ENCODE peak calls at places on chromosomes 1 and 21, in eight cellular contexts. X is GOT3; S is foreskin keratinocyte; A is activated gamma-delta T cell; N is nephron progenitor cell; G is stimulated activated CD4-positive, alpha-beta T cell treated with anti-CD3 and anti-CD28 coated beads, Interleukin-1b, Interleukin-23, amount 100 ng/mL, for 1 hour; F is midbrain; O is naive B cell. J is an unnamed sample.

GRCh38 chr1:183472488-183473285 is at the start of gene SMG7:
- DNase-seq in G (peak), A (peak), X (no peak), S (no peak), O (peak), F (peak), N (peak), J (peak)

GRCh38 chr1:16468558-16468957 is 28.0 kb downstream of the NECAP2 start:
- DNase-seq in G (no peak), N (no peak), O (no peak), X (no peak), F (no peak), S (no peak), A (no peak), J (no peak)

GRCh38 chr1:205668951-205669340 is 11.4 kb downstream of the SLC45A3 start:
- DNase-seq in A (no peak), F (no peak), G (no peak), O (peak), X (no peak), S (no peak), N (no peak), J (no peak)

GRCh38 chr1:40404670-40405462 is 31.3 kb downstream of the SMAP2 start:
- DNase-seq in N (peak), A (no peak), X (no peak), G (no peak), F (peak), S (peak), O (peak), J (peak)

GRCh38 chr21:27519357-27519756 is 552.5 kb upstream of the ADAMTS5 start:
- DNase-seq in X (no peak), F (no peak), A (no peak), G (no peak), O (no peak), S (peak), N (no peak), J (no peak)

GRCh38 chr1:243501002-243501401 is 245.2 kb downstream of the SDCCAG8 start:
- DNase-seq in F (peak), G (no peak), N (no peak), S (peak), X (no peak), A (no peak), O (no peak), J (no peak)

GRCh38 chr1:23611601-23612327 is 52.5 kb upstream of the ID3 start:
- DNase-seq in G (no peak), F (no peak), S (no peak), A (no peak), N (no peak), X (no peak), O (peak), J (no peak)

GRCh38 chr1:232473319-232473718 is 156.6 kb downstream of the SIPA1L2 start:
- DNase-seq in X (no peak), F (no peak), N (no peak), A (no peak), G (no peak), O (no peak), S (no peak), J (no peak)

GRCh38 chr1:64901663-64902062 is 64.7 kb downstream of the JAK1 start:
- DNase-seq in X (no peak), N (no peak), F (no peak), O (no peak), G (no peak), S (peak), A (no peak), J (no peak)

GRCh38 chr1:91700771-91701493 is 185.0 kb downstream of the TGFBR3 start:
- DNase-seq in S (no peak), G (no peak), X (no peak), O (no peak), N (no peak), F (no peak), A (no peak), J (no peak)

GRCh38 chr1:89800022-89800655 is 20.7 kb upstream of the LRRC8D start:
- DNase-seq in F (no peak), X (no peak), O (no peak), S (no peak), G (no peak), N (no peak), A (no peak), J (no peak)

GRCh38 chr1:21338568-21339401 is 48.5 kb upstream of the ECE1 start:
- DNase-seq in A (no peak), X (no peak), G (no peak), F (no peak), N (peak), O (no peak), S (no peak), J (no peak)

GRCh38 chr1:74343191-74343590 is 108.0 kb downstream of the TNNI3K start:
- DNase-seq in S (no peak), O (no peak), X (no peak), F (no peak), G (no peak), N (peak), A (no peak), J (no peak)

GRCh38 chr21:44919111-44919912 is 1.4 kb downstream of the ITGB2 start:
- DNase-seq in N (no peak), F (no peak), S (no peak), X (no peak), O (no peak), A (no peak), G (no peak), J (peak)

GRCh38 chr1:229231754-229232119 is 39.2 kb upstream of the RAB4A start:
- DNase-seq in F (peak), A (no peak), N (no peak), G (no peak), O (no peak), S (no peak), X (no peak), J (no peak)

GRCh38 chr1:26541816-26542711 is 12.5 kb downstream of the RPS6KA1 start:
- DNase-seq in S (peak), X (no peak), O (peak), N (peak), G (peak), A (peak), F (peak), J (peak)